ENCODE peak calls at places on chromosomes 7 and 10, in seven cellular contexts. U is NCI-H345; A is stimulated activated CD8-positive, alpha-beta memory T cell treated with anti-CD3 and anti-CD28 coated beads, Interleukin-15, amount 100 ng/mL, for 4 hours; J is HCT116; S is brain microvascular endothelial cell; N is H4; R is HEK293T. V is an unnamed sample.

GRCh38 chr7:91239171-91239604 is 25.0 kb upstream of the FZD1 start:
- DNase-seq in U (no peak), A (no peak), J (no peak), S (peak; percentile 71), N (peak; percentile 94), R (no peak), V (no peak)

GRCh38 chr10:75762436-75762802 is 331.0 kb downstream of the LRMDA start:
- DNase-seq in U (no peak), A (no peak), J (no peak), S (no peak), N (no peak), R (no peak), V (no peak)

GRCh38 chr10:103896225-103896624 is 21.8 kb downstream of the STN1 start:
- DNase-seq in U (no peak), A (no peak), J (peak; percentile 45), S (peak; percentile 36), N (peak; percentile 68), R (no peak), V (no peak)

GRCh38 chr10:21173964-21174669 is 277.0 kb upstream of the NEBL start:
- DNase-seq in U (peak; percentile 74), A (no peak), J (peak; percentile 63), S (no peak), N (peak; percentile 8), R (peak; percentile 55), V (peak; percentile 96)

GRCh38 chr10:123635745-123636144 is 30.4 kb upstream of the GPR26 start:
- DNase-seq in U (no peak), A (no peak), J (peak; percentile 52), S (no peak), N (no peak), R (no peak), V (no peak)

GRCh38 chr10:123848564-123849457 is 42.8 kb downstream of the CPXM2 start:
- DNase-seq in U (no peak), A (no peak), J (no peak), S (no peak), N (no peak), R (no peak), V (no peak)

GRCh38 chr7:129950191-129950940 is 2.4 kb downstream of the UBE2H start:
- DNase-seq in U (no peak), A (no peak), J (no peak), S (peak; percentile 21), N (no peak), R (no peak), V (peak; percentile 67)

GRCh38 chr7:36191292-36191920 is 38.4 kb downstream of the EEPD1 start:
- DNase-seq in U (no peak), A (no peak), J (no peak), S (no peak), N (no peak), R (no peak), V (no peak)

GRCh38 chr7:2884161-2884560 is 40.1 kb upstream of the GNA12 start:
- DNase-seq in U (no peak), A (no peak), J (no peak), S (no peak), N (no peak), R (no peak), V (no peak)

GRCh38 chr7:134350682-134351081 is 34.0 kb upstream of the SLC35B4 start:
- DNase-seq in U (no peak), A (no peak), J (no peak), S (no peak), N (no peak), R (no peak), V (no peak)